ENCODE peak calls at places on chromosome X, in seven cellular contexts. X is IMR-90, T is neuronal stem cell, U is H9, A is H1, F is trophoblast cell, K is mesenchymal stem cell. Y is an unnamed sample.
A peak's percentile ranks its signal among the peaks of the same experiment; 100 is the strongest.

GRCh38 chrX:134990475-134991473 is at the start of gene SMIM10:
- DNase-seq in X (peak; percentile 79), T (no peak), U (peak; percentile 45), A (peak; percentile 55), F (peak; percentile 74), K (peak; percentile 83), Y (peak; percentile 53)

GRCh38 chrX:65451663-65452062 is 82.9 kb downstream of the LAS1L start:
- DNase-seq in X (peak; percentile 33), T (no peak), U (no peak), A (no peak), F (no peak), K (peak; percentile 15), Y (peak; percentile 55)

GRCh38 chrX:78024349-78025108 is 55.1 kb upstream of the PGAM4 start:
- DNase-seq in X (peak; percentile 2), T (no peak), U (peak; percentile 37), A (peak; percentile 45), F (peak; percentile 1), K (peak; percentile 2), Y (peak; percentile 40)

GRCh38 chrX:154006965-154007364 is 12.7 kb downstream of the IRAK1 start:
- DNase-seq in X (no peak), T (no peak), U (no peak), A (no peak), F (no peak), K (no peak), Y (no peak)

GRCh38 chrX:141839856-141840255 is 1.7 kb downstream of the MAGEC3 start:
- DNase-seq in X (no peak), T (no peak), U (no peak), A (no peak), F (no peak), K (no peak), Y (no peak)

GRCh38 chrX:55161581-55161980 is 58.6 kb upstream of the PAGE5 start:
- DNase-seq in X (no peak), T (peak; percentile 0), U (peak; percentile 28), A (no peak), F (no peak), K (no peak), Y (peak; percentile 65)

GRCh38 chrX:12949927-12950656 is 24.8 kb upstream of the TMSB4X start:
- DNase-seq in X (peak; percentile 92), T (no peak), U (no peak), A (no peak), F (peak; percentile 55), K (peak; percentile 94), Y (no peak)

GRCh38 chrX:40152706-40153334 is 55.1 kb upstream of the BCOR start:
- DNase-seq in X (no peak), T (no peak), U (peak; percentile 60), A (no peak), F (no peak), K (peak; percentile 34), Y (peak; percentile 23)

GRCh38 chrX:105876658-105877057 is 54.3 kb downstream of the NRK start:
- DNase-seq in X (peak; percentile 19), T (peak; percentile 0), U (no peak), A (no peak), F (no peak), K (peak; percentile 18), Y (peak; percentile 34)

GRCh38 chrX:104665691-104666090 is 99.7 kb downstream of the IL1RAPL2 start:
- DNase-seq in X (no peak), T (no peak), U (no peak), A (no peak), F (no peak), K (no peak), Y (no peak)

DNA sequence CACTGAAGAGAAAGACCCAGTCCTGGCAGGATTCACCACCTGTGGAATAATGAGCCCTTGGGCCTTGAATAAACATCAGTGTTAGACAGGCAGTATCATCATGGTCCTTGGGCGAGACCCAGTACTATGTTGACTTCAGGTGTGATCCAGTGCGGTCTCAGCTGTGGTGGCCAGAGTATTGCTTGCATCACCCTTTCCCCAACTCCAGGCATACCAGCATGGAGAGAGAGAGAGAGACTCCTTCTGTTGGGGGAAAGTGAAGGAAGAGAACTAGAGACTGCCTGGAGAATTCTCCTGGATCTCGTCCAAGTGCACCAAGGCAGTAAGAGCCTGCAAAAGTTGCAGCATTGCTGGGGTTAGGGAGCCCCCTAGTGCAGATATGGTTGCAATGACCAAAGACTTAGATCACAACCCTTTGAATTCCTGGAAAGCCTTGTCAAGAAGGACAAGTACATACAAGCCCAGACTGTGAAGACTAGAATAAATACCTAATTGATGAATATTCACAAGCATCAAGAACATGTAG is 61.1 kb upstream of the VAMP7 start:
- DNase-seq in X (peak; percentile 85), T (peak; percentile 27), U (peak; percentile 76), A (peak; percentile 58), F (peak; percentile 63), K (peak; percentile 85), Y (peak; percentile 91)
- H3K4ac ChIP-seq in X (no peak overlapping the region), T (no peak overlapping the region), U (no peak overlapping the region), A (no peak overlapping the region), F (no peak overlapping the region), K (no peak overlapping the region), Y (no peak overlapping the region)

GRCh38 chrX:68901512-68901911 is 72.7 kb downstream of the EFNB1 start:
- DNase-seq in X (no peak), T (no peak), U (no peak), A (no peak), F (no peak), K (peak; percentile 19), Y (no peak)

GRCh38 chrX:68902706-68903105 is 73.9 kb downstream of the EFNB1 start:
- DNase-seq in X (no peak), T (no peak), U (no peak), A (no peak), F (no peak), K (no peak), Y (no peak)

GRCh38 chrX:68897546-68897945 is 68.7 kb downstream of the EFNB1 start:
- DNase-seq in X (no peak), T (no peak), U (no peak), A (no peak), F (no peak), K (no peak), Y (no peak)

GRCh38 chrX:68898661-68899060 is 69.8 kb downstream of the EFNB1 start:
- DNase-seq in X (no peak), T (no peak), U (no peak), A (no peak), F (no peak), K (no peak), Y (no peak)

GRCh38 chrX:68903111-68903510 is 74.3 kb downstream of the EFNB1 start:
- DNase-seq in X (no peak), T (no peak), U (no peak), A (no peak), F (no peak), K (no peak), Y (no peak)
- H3K4ac ChIP-seq in X (no peak overlapping the region), T (no peak overlapping the region), U (no peak overlapping the region), A (no peak overlapping the region), F (no peak overlapping the region), K (no peak overlapping the region), Y (no peak overlapping the region)

DNA sequence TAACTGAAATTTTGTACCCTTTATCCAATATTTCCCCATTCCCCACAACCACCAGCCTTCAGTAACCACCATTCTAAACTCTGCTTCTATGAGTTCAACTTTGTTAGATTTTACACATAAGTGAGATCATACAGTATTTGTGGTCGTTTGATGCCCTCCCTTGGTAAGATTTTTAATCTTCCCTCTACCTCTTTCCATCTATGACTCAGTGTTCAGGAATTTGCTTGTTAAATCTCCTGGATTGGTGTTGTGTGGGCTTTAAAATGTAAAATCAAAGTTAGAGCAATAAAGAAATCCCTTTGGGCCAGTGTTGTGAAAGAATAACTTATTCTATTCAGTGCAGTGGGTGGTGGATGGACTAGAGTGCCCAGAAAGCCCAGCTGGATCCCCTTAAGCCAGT is 37.4 kb downstream of the SLC16A2 start:
- DNase-seq in X (peak; percentile 77), T (no peak), U (no peak), A (no peak), F (no peak), K (peak; percentile 13), Y (peak; percentile 42)
- H3K4ac ChIP-seq in X (no peak overlapping the region), T (no peak overlapping the region), U (no peak overlapping the region), A (no peak overlapping the region), F (no peak overlapping the region), K (no peak overlapping the region), Y (no peak overlapping the region)

GRCh38 chrX:102154900-102155805 is 624 bp downstream of the BEX5 start:
- DNase-seq in X (no peak), T (peak; percentile 24), U (peak; percentile 26), A (peak; percentile 55), F (no peak), K (no peak), Y (peak; percentile 31)
- H3K4ac ChIP-seq in X (no peak overlapping the region), T (no peak overlapping the region), U (no peak overlapping the region), A (no peak overlapping the region), F (no peak overlapping the region), K (no peak overlapping the region), Y (no peak overlapping the region)

GRCh38 chrX:70012756-70013155 is 37.0 kb downstream of the AWAT2 start:
- DNase-seq in X (no peak), T (no peak), U (no peak), A (no peak), F (no peak), K (no peak), Y (peak; percentile 50)

GRCh38 chrX:70013483-70014222 is 36.1 kb downstream of the AWAT2 start:
- DNase-seq in X (no peak), T (no peak), U (no peak), A (no peak), F (no peak), K (no peak), Y (peak; percentile 8)

DNA sequence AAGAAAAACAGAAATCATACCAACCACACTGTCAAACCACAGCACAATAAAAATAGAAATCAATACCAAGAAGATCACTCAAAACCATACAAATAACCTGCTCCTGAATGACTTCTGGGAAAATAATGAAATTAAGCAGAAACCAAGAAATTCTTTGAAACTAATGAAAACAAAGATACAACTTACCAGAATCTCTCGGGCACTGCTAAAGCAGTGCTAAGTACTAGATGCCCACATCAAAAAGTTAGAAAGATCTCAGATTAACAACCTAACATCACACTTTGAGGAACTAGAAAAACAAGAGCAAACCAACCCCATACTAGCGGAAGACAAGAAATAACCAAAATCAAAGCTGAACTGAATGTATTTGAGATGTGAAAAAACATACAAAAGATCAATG is 33.2 kb downstream of the AWAT2 start:
- DNase-seq in X (no peak), T (no peak), U (no peak), A (no peak), F (no peak), K (no peak), Y (no peak)
- H3K4ac ChIP-seq in X (no peak overlapping the region), T (no peak overlapping the region), U (no peak overlapping the region), A (no peak overlapping the region), F (no peak overlapping the region), K (no peak overlapping the region), Y (no peak overlapping the region)

DNA sequence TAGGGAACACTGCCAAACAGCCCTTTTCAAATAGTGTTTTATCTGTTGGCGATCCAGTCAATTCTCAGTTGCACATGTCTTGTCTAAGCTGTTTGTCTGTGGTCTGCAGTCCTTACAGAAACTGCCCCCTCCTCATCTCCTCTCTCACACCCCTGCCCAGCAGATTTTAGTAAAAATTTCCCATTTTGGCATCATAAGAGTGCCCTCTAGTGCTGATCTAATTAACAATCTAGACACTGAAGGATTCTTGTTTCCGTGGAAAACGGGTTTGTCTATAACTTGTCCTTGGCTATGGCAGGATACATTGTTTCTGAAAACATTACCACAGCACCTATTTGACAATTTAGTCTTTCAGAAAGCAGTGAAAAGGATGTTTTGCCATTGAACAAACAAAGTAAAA is 227.2 kb upstream of the MBNL3 start:
- DNase-seq in X (no peak), T (no peak), U (no peak), A (no peak), F (no peak), K (peak; percentile 5), Y (no peak)
- H3K4ac ChIP-seq in X (no peak overlapping the region), T (no peak overlapping the region), U (no peak overlapping the region), A (no peak overlapping the region), F (no peak overlapping the region), K (no peak overlapping the region), Y (no peak overlapping the region)